ENCODE peak calls at places on chromosomes 3 and 15, in four cellular contexts. F is prostate gland, O is tibial nerve, Y is heart left ventricle. I is an unnamed sample.

GRCh38 chr15:99438222-99438592 is 127.6 kb upstream of the MEF2A start:
- DNase-seq in F (peak), O (peak), Y (peak), I (peak)

GRCh38 chr3:194046995-194047681 is 88.8 kb upstream of the HES1 start:
- DNase-seq in F (peak), O (no peak), Y (peak), I (peak)

GRCh38 chr3:190526787-190527767 is 13.2 kb downstream of the IL1RAP start:
- DNase-seq in F (no peak), O (no peak), Y (no peak), I (no peak)

GRCh38 chr15:61839541-61839940 is 220.7 kb downstream of the VPS13C start:
- DNase-seq in F (no peak), O (no peak), Y (no peak), I (no peak)

GRCh38 chr3:66544619-66545429 is 44.0 kb upstream of the LRIG1 start:
- DNase-seq in F (no peak), O (no peak), Y (no peak), I (no peak)

GRCh38 chr3:27905625-27906024 is 183.5 kb upstream of the EOMES start:
- DNase-seq in F (no peak), O (no peak), Y (no peak), I (no peak)

GRCh38 chr3:10017636-10018292 is 8.5 kb upstream of the FANCD2 start:
- DNase-seq in F (no peak), O (no peak), Y (no peak), I (no peak)

GRCh38 chr3:47347217-47347801 is 33.5 kb upstream of the PTPN23 start:
- DNase-seq in F (no peak), O (no peak), Y (no peak), I (no peak)

GRCh38 chr15:75193976-75194375 is 7.7 kb upstream of the C15orf39 start:
- DNase-seq in F (no peak), O (no peak), Y (no peak), I (no peak)

GRCh38 chr15:36067483-36068274 is 511.7 kb upstream of the CDIN1 start:
- DNase-seq in F (no peak), O (no peak), Y (no peak), I (no peak)

GRCh38 chr15:45612790-45613415 is 21.9 kb upstream of the SQOR start:
- DNase-seq in F (no peak), O (no peak), Y (no peak), I (no peak)

GRCh38 chr3:10601131-10601856 is 95.9 kb upstream of the ATP2B2 start:
- DNase-seq in F (no peak), O (no peak), Y (no peak), I (no peak)

GRCh38 chr3:139770577-139770976 is 92.8 kb upstream of the NMNAT3 start:
- DNase-seq in F (no peak), O (no peak), Y (no peak), I (no peak)

GRCh38 chr3:132315851-132316250 is 1.4 kb upstream of the ACP3 start:
- DNase-seq in F (no peak), O (no peak), Y (no peak), I (no peak)

GRCh38 chr15:89459271-89460038 is 36.9 kb downstream of the RHCG start:
- DNase-seq in F (no peak), O (no peak), Y (no peak), I (no peak)

GRCh38 chr3:170233532-170233931 is 11.3 kb downstream of the PRKCI start:
- DNase-seq in F (no peak), O (no peak), Y (no peak), I (no peak)

DNA sequence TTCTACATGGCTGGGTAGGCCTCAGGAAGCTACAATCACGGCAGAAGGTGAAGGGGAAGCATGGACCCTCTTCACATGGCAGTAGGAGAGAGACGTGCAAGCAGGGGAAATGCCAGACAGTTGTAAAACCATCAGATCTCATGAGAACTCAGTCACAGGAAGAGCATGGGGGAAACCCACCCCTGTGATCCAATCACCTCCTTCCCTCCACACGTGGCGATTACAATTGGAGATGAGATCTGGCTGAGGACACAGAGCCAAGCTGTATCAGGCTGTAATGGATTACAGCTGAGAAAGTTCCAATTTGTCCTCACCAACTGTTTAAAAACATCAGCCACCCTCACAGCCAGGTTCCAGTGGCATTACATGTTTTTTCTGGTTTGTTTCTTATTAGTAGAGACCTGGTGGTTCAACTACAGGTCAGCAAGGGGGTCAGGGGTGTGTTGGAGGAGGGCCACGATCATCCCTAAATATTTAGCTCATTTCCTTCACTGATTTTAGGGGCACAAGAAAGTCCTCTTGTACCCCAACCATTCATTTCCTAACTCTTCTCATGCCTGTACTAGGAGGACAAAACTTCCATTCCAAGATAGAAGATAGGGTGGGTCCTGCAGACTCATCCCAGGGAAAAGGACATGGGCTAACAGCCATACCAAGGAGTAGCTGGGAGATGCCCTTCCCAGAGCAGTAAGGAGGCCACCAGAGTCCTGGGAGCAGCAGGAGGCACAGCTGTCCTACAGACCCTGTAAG is 54.4 kb downstream of the ANXA2 start:
- DNase-seq in F (no peak), O (no peak), Y (no peak), I (no peak)
- TF ChIP-seq POLR2A in F (no peak), O (no peak), Y (no peak), I (no peak)

GRCh38 chr15:76346666-76347506 is 10.3 kb downstream of the ISL2 start:
- DNase-seq in F (no peak), O (no peak), Y (no peak), I (no peak)
- TF ChIP-seq POLR2A in F (no peak), O (no peak), Y (no peak), I (no peak)

DNA sequence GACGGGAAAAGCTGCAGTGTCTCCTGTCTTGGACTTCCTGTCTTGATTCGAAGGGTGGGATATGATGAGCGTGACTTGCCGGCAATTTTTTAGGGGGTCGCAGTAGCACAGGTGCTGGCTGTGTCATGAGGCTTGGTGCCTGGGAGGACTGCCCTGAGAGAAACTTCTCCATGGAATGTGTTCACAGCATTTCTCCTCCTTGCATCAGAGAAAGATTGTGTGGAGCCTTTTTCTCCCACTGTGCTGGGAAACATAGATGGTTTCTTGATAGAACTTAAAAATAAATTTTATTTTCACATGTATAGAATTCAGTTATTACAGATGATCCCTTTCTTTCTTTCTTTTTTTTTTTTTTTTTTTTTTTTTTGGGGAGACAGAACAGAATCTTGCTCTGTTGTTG is 121.4 kb downstream of the KLHL25 start:
- DNase-seq in F (no peak), O (no peak), Y (no peak), I (no peak)
- TF ChIP-seq POLR2A in F (no peak), O (no peak), Y (no peak), I (no peak)

GRCh38 chr3:123376451-123377172 is 72.3 kb downstream of the ADCY5 start:
- DNase-seq in F (no peak), O (no peak), Y (no peak), I (no peak)

GRCh38 chr3:123377173-123377740 is 71.6 kb downstream of the ADCY5 start:
- DNase-seq in F (no peak), O (no peak), Y (no peak), I (no peak)

GRCh38 chr3:123378409-123378915 is 70.4 kb downstream of the ADCY5 start:
- DNase-seq in F (no peak), O (no peak), Y (no peak), I (no peak)

GRCh38 chr3:123380261-123380660 is 68.6 kb downstream of the ADCY5 start:
- DNase-seq in F (no peak), O (no peak), Y (no peak), I (no peak)

DNA sequence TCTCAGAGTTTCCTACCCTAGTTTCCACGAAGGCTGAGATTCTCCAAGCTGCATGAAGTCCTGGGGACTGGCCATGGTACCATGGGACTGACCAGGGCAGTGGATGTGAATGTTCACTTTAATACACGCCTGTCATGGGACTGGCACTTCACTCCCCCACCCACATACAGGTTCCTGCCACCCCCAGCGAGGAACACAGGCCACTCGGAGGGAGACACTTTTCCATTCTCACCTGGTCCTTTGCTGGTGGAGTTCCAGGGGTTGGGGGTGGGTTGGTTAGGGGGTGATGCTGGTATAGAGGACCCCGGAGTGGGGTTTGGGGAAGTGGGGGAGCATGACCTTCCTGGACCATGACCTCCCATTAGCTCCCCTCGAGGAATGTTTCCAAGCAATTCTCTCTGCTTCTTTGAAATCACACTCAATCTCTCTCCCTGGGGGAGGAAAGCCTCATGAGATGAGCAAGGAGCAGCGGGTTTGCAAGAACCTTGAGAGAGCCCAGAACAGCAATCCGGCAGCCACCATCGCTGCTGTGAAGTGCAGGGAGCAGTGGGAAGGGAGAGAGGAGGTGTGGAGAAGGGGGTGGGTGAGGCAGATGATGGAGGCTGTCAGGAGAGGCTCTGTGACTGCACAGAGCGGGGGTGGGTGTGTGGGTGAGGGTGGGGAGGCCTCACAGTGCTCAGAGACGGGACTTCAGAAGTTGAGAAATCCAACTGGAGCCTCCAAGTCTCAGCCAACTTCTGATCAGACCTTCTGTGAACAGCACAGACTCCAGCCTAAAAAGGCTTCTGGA is 69.7 kb downstream of the ADCY5 start:
- DNase-seq in F (no peak), O (no peak), Y (no peak), I (no peak)
- TF ChIP-seq POLR2A in F (no peak), O (no peak), Y (no peak), I (no peak)